ENCODE peak calls at places on chromosomes 5 and 9, in four cellular contexts. J is right lobe of liver, W is uterus, G is IMR-90. M is an unnamed sample. For H3K36me3, the result is how much of the 10 kb centered on the place peaks cover.

GRCh38 chr9:34072868-34073590 is 24.3 kb upstream of the UBAP2 start:
- DNase-seq in J (peak), W (peak), G (peak), M (no peak)

GRCh38 chr9:81609782-81610738 is 79.3 kb downstream of the TLE1 start:
- DNase-seq in W (no peak), J (no peak), G (peak), M (no peak)

GRCh38 chr9:14962193-14962899 is 52.1 kb upstream of the FREM1 start:
- DNase-seq in J (no peak), G (no peak), W (no peak), M (no peak)

GRCh38 chr5:1948663-1949191 is 66.0 kb upstream of the IRX4 start:
- DNase-seq in W (peak), G (no peak), J (no peak), M (no peak)

GRCh38 chr9:124457079-124457886 is 7.0 kb downstream of the ADGRD2 start:
- DNase-seq in G (no peak), J (no peak), W (no peak), M (no peak)

GRCh38 chr5:24623018-24623417 is 21.8 kb downstream of the CDH10 start:
- DNase-seq in J (no peak), W (no peak), G (no peak), M (no peak)

GRCh38 chr9:211557-211956 is 3.1 kb upstream of the DOCK8 start:
- DNase-seq in W (peak), G (no peak), J (peak), M (no peak)

GRCh38 chr5:151618907-151619306 is 27.8 kb upstream of the FAT2 start:
- DNase-seq in G (no peak), J (no peak), W (no peak), M (no peak)

GRCh38 chr5:120055858-120056257 is 408.2 kb upstream of the PRR16 start:
- DNase-seq in G (peak), J (no peak), W (no peak), M (no peak)

GRCh38 chr9:85228111-85228855 is 513.5 kb downstream of the AGTPBP1 start:
- DNase-seq in J (no peak), G (no peak), W (no peak), M (no peak)

GRCh38 chr9:137916540-137916939 is 39.0 kb downstream of the CACNA1B start:
- DNase-seq in J (no peak), G (no peak), W (no peak), M (no peak)

GRCh38 chr5:179599566-179599965 is 23.9 kb downstream of the HNRNPH1 start:
- DNase-seq in J (no peak), W (no peak), G (no peak), M (no peak)

GRCh38 chr5:179599973-179600372 is 23.5 kb downstream of the HNRNPH1 start:
- DNase-seq in J (no peak), W (no peak), G (no peak), M (no peak)

GRCh38 chr5:179595916-179596315 is 27.6 kb downstream of the HNRNPH1 start:
- DNase-seq in G (peak), W (no peak), J (no peak), M (no peak)

GRCh38 chr5:179599100-179599499 is 24.4 kb downstream of the HNRNPH1 start:
- DNase-seq in W (no peak), G (no peak), J (no peak), M (no peak)

DNA sequence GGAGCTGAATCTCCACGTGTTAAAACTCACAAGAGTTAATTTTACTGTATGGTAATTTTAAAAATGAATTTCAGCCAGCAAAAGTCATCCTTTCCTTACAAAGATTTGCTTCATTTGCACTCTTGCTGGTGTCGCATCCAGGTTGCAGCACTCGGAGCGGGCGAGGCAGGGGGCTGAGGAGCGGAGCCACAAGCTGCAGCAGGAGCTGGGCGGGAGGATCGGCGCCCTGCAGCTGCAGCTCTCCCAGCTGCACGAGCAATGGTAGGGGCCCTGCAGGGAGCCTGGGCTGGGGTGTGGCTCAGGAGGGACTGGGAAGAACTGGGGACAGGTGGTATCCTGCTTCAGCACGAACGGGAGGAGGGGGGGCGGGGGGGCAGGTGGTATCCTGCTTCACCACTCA is 27.1 kb downstream of the HNRNPH1 start:
- DNase-seq in G (no peak), J (no peak), W (no peak), M (no peak)
- H3K36me3 ChIP-seq in G (half or more), J (under half), W (under half), M (under half)

DNA sequence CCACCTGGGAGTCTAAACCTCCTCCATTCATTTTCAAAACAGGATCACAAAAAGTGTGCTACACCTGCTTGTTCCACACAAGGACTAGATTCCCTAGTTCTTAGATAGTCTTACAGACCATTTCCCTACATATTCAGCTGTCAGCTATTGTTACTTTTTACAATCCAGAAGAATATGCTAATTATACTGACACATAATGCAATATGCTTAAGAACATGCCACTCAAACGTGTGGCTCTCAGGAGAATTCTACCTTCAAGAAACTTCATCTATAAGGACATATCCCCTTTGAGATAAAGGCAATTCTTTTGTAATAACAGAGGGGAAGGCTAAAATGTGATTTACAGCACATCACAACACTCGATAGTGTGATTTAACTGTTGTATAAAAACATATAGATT is 456.1 kb upstream of the ARRDC3 start:
- DNase-seq in G (no peak), J (no peak), W (no peak), M (no peak)
- H3K4me3 ChIP-seq in G (no peak), J (no peak), W (no peak), M (no peak)

DNA sequence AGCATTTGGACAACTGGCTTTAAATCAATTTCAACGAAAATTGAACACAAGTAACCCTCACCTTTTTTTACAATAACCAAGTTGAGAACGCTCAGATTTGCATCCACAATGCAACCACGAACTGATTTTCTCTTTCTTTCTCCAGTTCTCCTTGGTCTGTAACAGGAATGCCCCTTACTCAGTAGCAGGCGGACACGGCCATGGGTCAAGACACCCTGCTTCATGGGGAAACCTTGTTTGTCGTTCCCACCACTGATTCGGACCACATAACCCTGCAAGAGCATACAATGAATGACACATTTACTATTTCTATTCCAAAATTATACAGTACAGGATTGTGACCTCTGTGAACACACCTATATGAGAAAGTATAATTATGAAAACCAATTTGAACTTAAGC is 1.4 kb downstream of the RPS6 start:
- DNase-seq in J (no peak), W (no peak), G (no peak), M (no peak)
- H3K36me3 ChIP-seq in J (under half), W (under half), G (under half), M (under half)

DNA sequence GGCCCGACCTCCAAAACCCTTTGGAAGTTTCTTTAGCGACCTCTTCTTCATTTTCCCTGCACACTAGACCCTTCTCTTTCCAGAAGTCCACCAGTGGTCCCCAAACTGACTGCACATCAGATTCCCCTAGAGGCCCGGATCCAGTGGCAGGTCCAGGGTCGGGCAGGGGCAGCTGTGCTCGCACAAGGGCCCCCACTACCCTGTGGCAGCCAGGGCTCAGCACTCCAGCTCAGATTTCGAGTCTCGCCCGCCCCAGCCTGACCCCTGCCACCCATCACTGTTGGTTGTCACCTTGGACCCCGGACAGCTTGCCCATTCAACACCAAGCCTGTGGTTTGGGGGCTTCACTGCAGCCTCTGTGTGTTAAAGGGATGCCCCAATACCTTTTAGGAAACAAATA is 7.8 kb upstream of the ZDHHC12 start:
- DNase-seq in W (no peak), G (no peak), J (no peak), M (no peak)
- H3K4me3 ChIP-seq in W (no peak), G (no peak), J (no peak), M (no peak)

GRCh38 chr9:122820490-122820845 is 7.9 kb downstream of the PDCL start:
- DNase-seq in G (no peak), J (no peak), W (no peak), M (no peak)
- H3K36me3 ChIP-seq in G (under half), J (under half), W (under half), M (under half)

DNA sequence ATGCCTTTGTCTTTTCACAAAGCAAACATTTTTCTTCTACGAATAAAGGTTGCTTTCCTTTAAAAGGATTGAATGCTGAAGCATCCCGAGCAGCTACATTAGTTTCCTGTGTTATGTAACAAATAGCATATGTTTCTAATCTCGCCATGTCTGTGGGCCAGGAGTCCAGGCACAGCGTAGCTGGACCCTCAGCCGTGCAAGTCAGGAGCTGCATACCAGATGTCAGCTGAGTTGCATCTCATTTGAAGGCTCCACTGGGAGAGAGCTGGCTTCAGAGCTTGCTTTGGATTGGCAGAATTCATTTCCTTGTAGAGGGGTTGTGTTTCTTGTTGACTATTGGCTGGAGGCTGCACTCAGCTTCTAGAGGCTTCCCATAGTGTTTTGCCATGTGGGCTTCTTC is 16.0 kb upstream of the GOLPH3 start:
- DNase-seq in G (peak), W (no peak), J (no peak), M (no peak)
- H3K4me3 ChIP-seq in G (no peak), W (no peak), J (no peak), M (no peak)

GRCh38 chr9:115207003-115207837 is 89.3 kb upstream of the TNC start:
- DNase-seq in J (no peak), W (no peak), G (peak), M (no peak)
- H3K36me3 ChIP-seq in J (under half), W (under half), G (under half), M (under half)

DNA sequence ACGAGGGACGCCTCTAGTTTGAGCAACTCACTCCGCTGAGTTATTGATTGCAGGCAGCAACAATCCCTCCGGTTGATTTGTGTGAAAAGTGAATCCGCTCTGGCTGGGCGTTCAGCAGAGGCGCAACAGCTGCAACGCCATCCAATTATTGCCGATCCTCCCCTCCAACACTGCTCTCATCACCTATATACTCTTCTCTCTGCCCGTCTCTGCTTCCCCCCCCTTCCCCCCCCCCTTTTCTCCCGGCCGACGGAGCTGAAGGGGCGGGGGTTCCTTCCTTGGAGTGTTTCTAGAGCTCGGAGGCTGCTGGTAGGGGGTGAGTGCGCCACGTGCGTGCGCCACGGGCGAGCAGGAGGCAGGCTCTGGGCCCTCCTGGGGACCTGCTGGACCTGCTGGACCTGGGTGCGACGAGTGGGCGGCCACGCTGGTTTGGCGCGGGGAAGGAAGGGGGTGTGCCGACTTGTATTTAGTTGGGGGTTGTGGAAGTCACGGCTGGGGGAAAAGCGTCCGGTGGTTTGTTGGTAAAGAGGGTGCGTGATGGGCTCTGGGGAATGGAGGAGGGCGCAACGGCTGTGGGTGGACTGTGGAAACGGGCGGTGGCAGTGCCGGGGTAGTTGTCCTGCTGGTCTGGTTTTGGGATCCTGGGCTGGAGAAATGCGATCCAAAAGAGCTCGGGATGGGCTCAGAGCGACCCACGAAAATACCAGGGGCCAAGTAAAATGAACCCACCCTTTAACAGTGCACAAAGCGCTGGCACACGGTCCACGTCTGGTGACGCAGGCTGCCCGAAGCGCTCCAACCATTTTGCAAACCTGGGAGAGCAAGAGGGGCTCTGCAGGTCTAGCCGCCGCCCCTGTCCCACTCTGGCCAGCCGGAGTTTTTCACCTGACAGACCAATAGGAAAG is 6.4 kb upstream of the MEF2C start:
- DNase-seq in W (peak), J (peak), G (peak), M (no peak)
- H3K4me3 ChIP-seq in W (peak), J (peak), G (peak), M (peak)